ENCODE peak calls at places on chromosomes 4 and X, in four cellular contexts. One of them, this sample, is unnamed.

GRCh38 chrX:152405561-152405960 is 45.6 kb downstream of the GABRA3 start:
- DNase-seq in AG10803: no peak
- DNase-seq in adrenal gland: no peak
- DNase-seq in A549: no peak
- DNase-seq in this sample: no peak

GRCh38 chr4:56630876-56631666 is 50.0 kb downstream of the HOPX start:
- DNase-seq in AG10803: peak
- DNase-seq in A549: no peak
- DNase-seq in adrenal gland: peak
- DNase-seq in this sample: no peak

GRCh38 chr4:123477804-123478209 is 81.2 kb downstream of the SPRY1 start:
- DNase-seq in adrenal gland: peak
- DNase-seq in AG10803: peak
- DNase-seq in A549: no peak
- DNase-seq in this sample: no peak

GRCh38 chr4:149735796-149736195 is 79.8 kb downstream of the IQCM start:
- DNase-seq in adrenal gland: no peak
- DNase-seq in A549: no peak
- DNase-seq in AG10803: peak
- DNase-seq in this sample: no peak

GRCh38 chr4:83852085-83852451 is 316.2 kb downstream of the GPAT3 start:
- DNase-seq in A549: peak
- DNase-seq in AG10803: peak
- DNase-seq in adrenal gland: no peak
- DNase-seq in this sample: no peak

GRCh38 chrX:103329991-103330390 is at the start of gene TCEAL7:
- DNase-seq in adrenal gland: peak
- DNase-seq in A549: no peak
- DNase-seq in AG10803: peak
- DNase-seq in this sample: no peak

GRCh38 chrX:138127314-138127713 is 561.4 kb downstream of the ZIC3 start:
- DNase-seq in A549: no peak
- DNase-seq in AG10803: peak
- DNase-seq in adrenal gland: no peak
- DNase-seq in this sample: no peak

GRCh38 chr4:73460913-73461522 is 20.5 kb upstream of the AFM start:
- DNase-seq in AG10803: no peak
- DNase-seq in adrenal gland: no peak
- DNase-seq in A549: no peak
- DNase-seq in this sample: no peak

GRCh38 chrX:42131856-42132255 is 208.5 kb upstream of the CASK start:
- DNase-seq in adrenal gland: no peak
- DNase-seq in A549: no peak
- DNase-seq in AG10803: no peak
- DNase-seq in this sample: no peak

GRCh38 chr4:25862411-25863346 is at the start of gene SEL1L3:
- DNase-seq in adrenal gland: no peak
- DNase-seq in A549: peak
- DNase-seq in AG10803: no peak
- DNase-seq in this sample: no peak

GRCh38 chrX:153635788-153636668 is 11.0 kb upstream of the DUSP9 start:
- DNase-seq in AG10803: no peak
- DNase-seq in A549: peak
- DNase-seq in adrenal gland: no peak
- DNase-seq in this sample: no peak

GRCh38 chrX:109872021-109872730 is 130.7 kb upstream of the TMEM164 start:
- DNase-seq in A549: no peak
- DNase-seq in adrenal gland: no peak
- DNase-seq in AG10803: peak
- DNase-seq in this sample: no peak

GRCh38 chr4:950136-951020 is 18.1 kb downstream of the TMEM175 start:
- DNase-seq in AG10803: no peak
- DNase-seq in adrenal gland: no peak
- DNase-seq in A549: no peak
- DNase-seq in this sample: no peak

GRCh38 chr4:117429506-117429905 is 344.1 kb upstream of the TRAM1L1 start:
- DNase-seq in AG10803: no peak
- DNase-seq in adrenal gland: no peak
- DNase-seq in A549: no peak
- DNase-seq in this sample: no peak

GRCh38 chrX:49111846-49112245 is 11.7 kb downstream of the GPKOW start:
- DNase-seq in adrenal gland: no peak
- DNase-seq in AG10803: no peak
- DNase-seq in A549: no peak
- DNase-seq in this sample: no peak

GRCh38 chr4:74181225-74181624 is 23.3 kb downstream of the MTHFD2L start:
- DNase-seq in adrenal gland: no peak
- DNase-seq in AG10803: peak
- DNase-seq in A549: no peak
- DNase-seq in this sample: no peak

GRCh38 chrX:148629435-148629834 is 129.0 kb downstream of the AFF2 start:
- DNase-seq in adrenal gland: no peak
- DNase-seq in A549: no peak
- DNase-seq in AG10803: no peak
- DNase-seq in this sample: no peak

GRCh38 chr4:113467581-113467980 is 294.0 kb downstream of the CAMK2D start:
- DNase-seq in A549: peak
- DNase-seq in adrenal gland: no peak
- DNase-seq in AG10803: peak
- DNase-seq in this sample: no peak

GRCh38 chr4:11228575-11228974 is 200.1 kb downstream of the HS3ST1 start:
- DNase-seq in adrenal gland: no peak
- DNase-seq in A549: no peak
- DNase-seq in AG10803: no peak
- DNase-seq in this sample: no peak

GRCh38 chr4:90074322-90074886 is 52.8 kb upstream of the CCSER1 start:
- DNase-seq in adrenal gland: no peak
- DNase-seq in A549: no peak
- DNase-seq in AG10803: no peak
- DNase-seq in this sample: no peak

GRCh38 chrX:41258281-41258680 is 75.7 kb upstream of the DDX3X start:
- DNase-seq in A549: no peak
- DNase-seq in AG10803: no peak
- DNase-seq in adrenal gland: no peak
- DNase-seq in this sample: no peak

GRCh38 chr4:176340871-176341685 is 21.3 kb downstream of the SPCS3 start:
- DNase-seq in AG10803: peak
- DNase-seq in A549: no peak
- DNase-seq in adrenal gland: no peak
- DNase-seq in this sample: no peak

GRCh38 chr4:30724217-30724616 is 4.0 kb downstream of the PCDH7 start:
- DNase-seq in AG10803: no peak
- DNase-seq in adrenal gland: no peak
- DNase-seq in A549: no peak
- DNase-seq in this sample: no peak

GRCh38 chr4:94235825-94236224 is 28.2 kb downstream of the SMARCAD1 start:
- DNase-seq in A549: no peak
- DNase-seq in AG10803: no peak
- DNase-seq in adrenal gland: no peak
- DNase-seq in this sample: no peak

GRCh38 chr4:6361076-6361784 is 91.6 kb downstream of the WFS1 start:
- DNase-seq in A549: no peak
- DNase-seq in AG10803: no peak
- DNase-seq in adrenal gland: no peak
- DNase-seq in this sample: no peak

GRCh38 chr4:78545275-78546246 is 6.0 kb upstream of the ANXA3 start:
- DNase-seq in A549: no peak
- DNase-seq in AG10803: peak
- DNase-seq in adrenal gland: no peak
- DNase-seq in this sample: no peak

GRCh38 chrX:40267334-40268118 is 169.8 kb upstream of the BCOR start:
- DNase-seq in AG10803: no peak
- DNase-seq in A549: no peak
- DNase-seq in adrenal gland: peak
- DNase-seq in this sample: no peak

GRCh38 chr4:71396382-71396781 is 57.6 kb downstream of the SLC4A4 start:
- DNase-seq in adrenal gland: no peak
- DNase-seq in A549: no peak
- DNase-seq in AG10803: peak
- DNase-seq in this sample: no peak

GRCh38 chrX:9282325-9282724 is 182.5 kb upstream of the TBL1X start:
- DNase-seq in A549: no peak
- DNase-seq in AG10803: peak
- DNase-seq in adrenal gland: no peak
- DNase-seq in this sample: no peak

GRCh38 chr4:96347582-96347981 is 507.7 kb downstream of the PDHA2 start:
- DNase-seq in AG10803: no peak
- DNase-seq in adrenal gland: no peak
- DNase-seq in A549: no peak
- DNase-seq in this sample: no peak

GRCh38 chr4:72971572-72971971 is 97.9 kb downstream of the COX18 start:
- DNase-seq in adrenal gland: no peak
- DNase-seq in A549: no peak
- DNase-seq in AG10803: peak
- DNase-seq in this sample: no peak

GRCh38 chr4:135122457-135122856 is 920.9 kb upstream of the PABPC4L start:
- DNase-seq in adrenal gland: no peak
- DNase-seq in AG10803: no peak
- DNase-seq in A549: no peak
- DNase-seq in this sample: no peak

GRCh38 chr4:79273918-79274317 is 51.9 kb downstream of the NAA11 start:
- DNase-seq in AG10803: no peak
- DNase-seq in adrenal gland: no peak
- DNase-seq in A549: no peak
- DNase-seq in this sample: no peak

GRCh38 chr4:169117591-169118081 is 107.6 kb upstream of the CBR4 start:
- DNase-seq in A549: no peak
- DNase-seq in adrenal gland: no peak
- DNase-seq in AG10803: peak
- DNase-seq in this sample: no peak

GRCh38 chrX:20947411-20947912 is 426.8 kb upstream of the CNKSR2 start:
- DNase-seq in adrenal gland: no peak
- DNase-seq in A549: no peak
- DNase-seq in AG10803: no peak
- DNase-seq in this sample: no peak

GRCh38 chr4:182495111-182495510 is 251.9 kb downstream of the TENM3 start:
- DNase-seq in A549: no peak
- DNase-seq in AG10803: no peak
- DNase-seq in adrenal gland: no peak
- DNase-seq in this sample: no peak

GRCh38 chrX:1481636-1482529 is 29.2 kb upstream of the ASMTL start:
- DNase-seq in adrenal gland: peak
- DNase-seq in A549: peak
- DNase-seq in AG10803: peak
- DNase-seq in this sample: peak

GRCh38 chr4:14632041-14632440 is 370.2 kb upstream of the CPEB2 start:
- DNase-seq in adrenal gland: no peak
- DNase-seq in AG10803: no peak
- DNase-seq in A549: no peak
- DNase-seq in this sample: no peak

GRCh38 chr4:108881190-108881589 is 118.3 kb upstream of the ETNPPL start:
- DNase-seq in adrenal gland: no peak
- DNase-seq in AG10803: peak
- DNase-seq in A549: no peak
- DNase-seq in this sample: no peak

GRCh38 chrX:111360839-111361238 is 51.2 kb downstream of the DCX start:
- DNase-seq in adrenal gland: no peak
- DNase-seq in A549: no peak
- DNase-seq in AG10803: no peak
- DNase-seq in this sample: no peak
- TF ChIP-seq CTCF in adrenal gland: no peak
- TF ChIP-seq CTCF in A549: no peak
- TF ChIP-seq CTCF in AG10803: no peak
- TF ChIP-seq CTCF in this sample: no peak

DNA sequence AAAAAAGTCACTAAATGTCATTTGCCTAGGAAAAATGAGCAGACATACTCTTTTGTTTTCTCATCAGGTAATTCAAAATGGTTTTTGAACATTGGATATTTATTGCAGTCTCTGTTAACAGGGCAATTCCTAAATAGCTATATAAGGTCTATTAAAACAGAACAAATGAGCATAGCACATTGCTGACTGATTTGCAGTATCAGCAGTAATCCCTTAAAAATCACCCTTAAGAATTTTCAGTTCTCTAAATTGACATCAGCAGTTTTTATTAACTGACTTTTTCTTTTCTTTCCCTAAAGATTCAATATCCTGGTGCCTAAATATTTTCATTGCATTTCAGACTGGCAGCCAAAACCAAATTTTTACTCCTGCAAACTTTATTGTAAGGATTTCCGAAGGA is 270.2 kb downstream of the FSTL5 start:
- DNase-seq in AG10803: no peak
- DNase-seq in adrenal gland: no peak
- DNase-seq in A549: no peak
- DNase-seq in this sample: no peak
- H3K4me3 ChIP-seq in AG10803: no peak
- H3K4me3 ChIP-seq in adrenal gland: no peak
- H3K4me3 ChIP-seq in A549: no peak
- H3K4me3 ChIP-seq in this sample: no peak

DNA sequence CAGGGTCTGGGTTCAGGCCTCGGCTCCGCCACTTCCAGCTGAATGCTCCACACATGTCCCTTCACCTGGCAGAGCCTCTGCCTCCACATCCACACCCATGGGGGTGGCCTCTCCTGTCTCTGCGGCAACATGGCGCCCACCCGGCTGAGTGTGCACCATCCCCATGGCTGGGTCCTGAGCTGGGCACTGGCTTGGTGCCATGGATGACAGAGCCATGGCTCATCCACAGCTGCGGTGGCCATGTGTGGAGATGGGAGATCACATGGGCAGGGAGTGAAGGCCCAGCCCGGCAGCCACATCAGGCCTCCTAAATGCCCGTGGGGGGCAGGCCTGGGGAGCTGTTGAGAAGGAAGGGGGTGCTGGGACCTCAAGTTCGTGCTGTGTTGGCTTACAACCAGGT is 213.7 kb downstream of the AFAP1 start:
- DNase-seq in adrenal gland: no peak
- DNase-seq in AG10803: peak
- DNase-seq in A549: no peak
- DNase-seq in this sample: no peak
- TF ChIP-seq CTCF in adrenal gland: no peak
- TF ChIP-seq CTCF in AG10803: no peak
- TF ChIP-seq CTCF in A549: no peak
- TF ChIP-seq CTCF in this sample: no peak

DNA sequence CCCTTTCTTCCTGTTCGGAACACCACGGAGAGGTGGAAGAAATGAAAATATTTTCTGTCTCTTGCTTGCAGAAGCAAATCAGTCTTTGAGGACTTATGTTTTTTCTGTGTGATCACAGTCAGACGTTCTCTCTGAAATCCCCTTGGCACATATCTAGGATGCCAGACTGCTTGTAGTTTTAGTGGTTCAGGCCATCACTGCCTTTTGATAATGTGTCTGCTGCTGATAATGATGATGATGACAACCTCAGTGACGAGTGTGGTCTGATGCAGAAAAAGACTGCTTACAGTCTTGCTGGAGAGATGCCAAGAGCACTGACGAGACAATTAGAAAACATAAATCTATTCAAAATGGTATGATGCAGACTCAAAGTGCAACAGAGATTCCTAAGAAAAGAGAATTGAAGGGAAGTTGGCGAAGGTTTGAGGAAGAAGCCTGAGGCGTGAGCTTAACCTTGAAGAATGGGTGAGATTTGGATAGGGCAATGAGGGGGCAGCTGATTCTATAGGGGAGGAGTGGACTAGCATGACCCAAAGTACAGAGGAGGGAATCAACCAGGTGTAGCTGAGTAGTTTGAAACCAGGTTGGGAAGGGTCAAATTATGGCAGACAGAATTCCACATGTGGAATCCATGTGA is 7.9 kb downstream of the RAB33A start:
- DNase-seq in AG10803: no peak
- DNase-seq in A549: no peak
- DNase-seq in adrenal gland: no peak
- DNase-seq in this sample: no peak
- H3K4me3 ChIP-seq in AG10803: no peak
- H3K4me3 ChIP-seq in A549: no peak
- H3K4me3 ChIP-seq in adrenal gland: no peak
- H3K4me3 ChIP-seq in this sample: no peak